ENCODE peak calls at places on chromosomes 3 and 15, in six cellular contexts. One of them, this sample, is unnamed.

GRCh38 chr3:170076715-170077238 is 39.0 kb downstream of the GPR160 start:
- DNase-seq in tibial nerve: no peak
- DNase-seq in left lung: no peak
- DNase-seq in cardiac muscle cell: peak; percentile 45
- DNase-seq in ovary: no peak
- DNase-seq in CD4-positive, alpha-beta T cell: no peak
- DNase-seq in this sample: no peak

GRCh38 chr3:61250784-61251173 is 473 bp downstream of the FHIT start:
- DNase-seq in tibial nerve: peak; percentile 48
- DNase-seq in left lung: no peak
- DNase-seq in cardiac muscle cell: peak; percentile 23
- DNase-seq in ovary: no peak
- DNase-seq in CD4-positive, alpha-beta T cell: no peak
- DNase-seq in this sample: no peak

GRCh38 chr15:58306591-58307312 is 125.0 kb upstream of the LIPC start:
- DNase-seq in tibial nerve: no peak
- DNase-seq in left lung: no peak
- DNase-seq in cardiac muscle cell: peak; percentile 10
- DNase-seq in ovary: no peak
- DNase-seq in CD4-positive, alpha-beta T cell: no peak
- DNase-seq in this sample: no peak

GRCh38 chr15:46892621-46893160 is 824.6 kb upstream of the SEMA6D start:
- DNase-seq in tibial nerve: no peak
- DNase-seq in left lung: no peak
- DNase-seq in cardiac muscle cell: no peak
- DNase-seq in ovary: no peak
- DNase-seq in CD4-positive, alpha-beta T cell: no peak
- DNase-seq in this sample: no peak

GRCh38 chr3:187706966-187707365 is 4.6 kb upstream of the RTP2 start:
- DNase-seq in tibial nerve: peak; percentile 73
- DNase-seq in left lung: no peak
- DNase-seq in cardiac muscle cell: peak; percentile 32
- DNase-seq in ovary: no peak
- DNase-seq in CD4-positive, alpha-beta T cell: no peak
- DNase-seq in this sample: no peak

GRCh38 chr3:77887611-77888010 is 847.7 kb downstream of the ROBO2 start:
- DNase-seq in tibial nerve: no peak
- DNase-seq in left lung: no peak
- DNase-seq in cardiac muscle cell: no peak
- DNase-seq in ovary: no peak
- DNase-seq in CD4-positive, alpha-beta T cell: no peak
- DNase-seq in this sample: no peak

GRCh38 chr3:12302564-12302963 is 13.7 kb downstream of the PPARG start:
- DNase-seq in tibial nerve: no peak
- DNase-seq in left lung: no peak
- DNase-seq in cardiac muscle cell: no peak
- DNase-seq in ovary: no peak
- DNase-seq in CD4-positive, alpha-beta T cell: no peak
- DNase-seq in this sample: no peak

GRCh38 chr15:69876556-69876955 is 221.2 kb downstream of the TLE3 start:
- DNase-seq in tibial nerve: no peak
- DNase-seq in left lung: no peak
- DNase-seq in cardiac muscle cell: no peak
- DNase-seq in ovary: no peak
- DNase-seq in CD4-positive, alpha-beta T cell: no peak
- DNase-seq in this sample: no peak

GRCh38 chr3:165523801-165524200 is 313.4 kb downstream of the BCHE start:
- DNase-seq in tibial nerve: no peak
- DNase-seq in left lung: no peak
- DNase-seq in cardiac muscle cell: peak; percentile 2
- DNase-seq in ovary: no peak
- DNase-seq in CD4-positive, alpha-beta T cell: no peak
- DNase-seq in this sample: no peak

GRCh38 chr3:152331975-152332374 is 63.2 kb downstream of the MBNL1 start:
- DNase-seq in tibial nerve: no peak
- DNase-seq in left lung: no peak
- DNase-seq in cardiac muscle cell: no peak
- DNase-seq in ovary: no peak
- DNase-seq in CD4-positive, alpha-beta T cell: no peak
- DNase-seq in this sample: no peak

GRCh38 chr15:76337047-76337738 is 620 bp downstream of the ISL2 start:
- DNase-seq in tibial nerve: no peak
- DNase-seq in left lung: no peak
- DNase-seq in cardiac muscle cell: no peak
- DNase-seq in ovary: no peak
- DNase-seq in CD4-positive, alpha-beta T cell: no peak
- DNase-seq in this sample: no peak

GRCh38 chr15:69921626-69922624 is 175.8 kb downstream of the TLE3 start:
- DNase-seq in tibial nerve: no peak
- DNase-seq in left lung: no peak
- DNase-seq in cardiac muscle cell: no peak
- DNase-seq in ovary: no peak
- DNase-seq in CD4-positive, alpha-beta T cell: no peak
- DNase-seq in this sample: no peak

GRCh38 chr3:128585189-128585588 is 65.4 kb downstream of the RPN1 start:
- DNase-seq in tibial nerve: no peak
- DNase-seq in left lung: no peak
- DNase-seq in cardiac muscle cell: no peak
- DNase-seq in ovary: no peak
- DNase-seq in CD4-positive, alpha-beta T cell: no peak
- DNase-seq in this sample: no peak

GRCh38 chr15:73866881-73867410 is 6.4 kb upstream of the TBC1D21 start:
- DNase-seq in tibial nerve: no peak
- DNase-seq in left lung: no peak
- DNase-seq in cardiac muscle cell: no peak
- DNase-seq in ovary: no peak
- DNase-seq in CD4-positive, alpha-beta T cell: no peak
- DNase-seq in this sample: no peak

GRCh38 chr15:73927003-73927475 is 777 bp downstream of the LOXL1 start:
- DNase-seq in tibial nerve: no peak
- DNase-seq in left lung: peak; percentile 93
- DNase-seq in cardiac muscle cell: peak; percentile 33
- DNase-seq in ovary: peak; percentile 79
- DNase-seq in CD4-positive, alpha-beta T cell: peak; percentile 21
- DNase-seq in this sample: peak; percentile 89

GRCh38 chr15:88649753-88650551 is 11.1 kb downstream of the ISG20 start:
- DNase-seq in tibial nerve: peak; percentile 4
- DNase-seq in left lung: no peak
- DNase-seq in cardiac muscle cell: no peak
- DNase-seq in ovary: no peak
- DNase-seq in CD4-positive, alpha-beta T cell: no peak
- DNase-seq in this sample: no peak

GRCh38 chr3:163071684-163072083 is 1575.1 kb downstream of the OTOL1 start:
- DNase-seq in tibial nerve: no peak
- DNase-seq in left lung: no peak
- DNase-seq in cardiac muscle cell: no peak
- DNase-seq in ovary: no peak
- DNase-seq in CD4-positive, alpha-beta T cell: no peak
- DNase-seq in this sample: no peak

GRCh38 chr3:197003461-197004385 is 25.9 kb downstream of the MELTF start:
- DNase-seq in tibial nerve: no peak
- DNase-seq in left lung: peak; percentile 84
- DNase-seq in cardiac muscle cell: no peak
- DNase-seq in ovary: peak; percentile 57
- DNase-seq in CD4-positive, alpha-beta T cell: no peak
- DNase-seq in this sample: peak; percentile 43

GRCh38 chr15:67409175-67409574 is 111.8 kb upstream of the C15orf61 start:
- DNase-seq in tibial nerve: no peak
- DNase-seq in left lung: no peak
- DNase-seq in cardiac muscle cell: no peak
- DNase-seq in ovary: no peak
- DNase-seq in CD4-positive, alpha-beta T cell: no peak
- DNase-seq in this sample: no peak

GRCh38 chr3:186823391-186823790 is 17.1 kb upstream of the RFC4 start:
- DNase-seq in tibial nerve: no peak
- DNase-seq in left lung: no peak
- DNase-seq in cardiac muscle cell: peak; percentile 22
- DNase-seq in ovary: no peak
- DNase-seq in CD4-positive, alpha-beta T cell: no peak
- DNase-seq in this sample: no peak

GRCh38 chr3:48088749-48089466 is 72.7 kb upstream of the MAP4 start:
- DNase-seq in tibial nerve: peak; percentile 98
- DNase-seq in left lung: peak; percentile 99
- DNase-seq in cardiac muscle cell: peak; percentile 99
- DNase-seq in ovary: peak; percentile 97
- DNase-seq in CD4-positive, alpha-beta T cell: peak; percentile 86
- DNase-seq in this sample: peak; percentile 98

GRCh38 chr15:25422021-25422420 is 16.8 kb downstream of the UBE3A start:
- DNase-seq in tibial nerve: no peak
- DNase-seq in left lung: no peak
- DNase-seq in cardiac muscle cell: no peak
- DNase-seq in ovary: no peak
- DNase-seq in CD4-positive, alpha-beta T cell: no peak
- DNase-seq in this sample: no peak

GRCh38 chr3:55244247-55244646 is 242.9 kb downstream of the WNT5A start:
- DNase-seq in tibial nerve: no peak
- DNase-seq in left lung: no peak
- DNase-seq in cardiac muscle cell: no peak
- DNase-seq in ovary: no peak
- DNase-seq in CD4-positive, alpha-beta T cell: no peak
- DNase-seq in this sample: peak; percentile 45

GRCh38 chr3:68861521-68861920 is 70.8 kb downstream of the TAFA4 start:
- DNase-seq in tibial nerve: no peak
- DNase-seq in left lung: no peak
- DNase-seq in cardiac muscle cell: no peak
- DNase-seq in ovary: no peak
- DNase-seq in CD4-positive, alpha-beta T cell: no peak
- DNase-seq in this sample: no peak

GRCh38 chr3:107710851-107711250 is 188.1 kb downstream of the BBX start:
- DNase-seq in tibial nerve: peak; percentile 25
- DNase-seq in left lung: no peak
- DNase-seq in cardiac muscle cell: peak; percentile 34
- DNase-seq in ovary: peak; percentile 54
- DNase-seq in CD4-positive, alpha-beta T cell: no peak
- DNase-seq in this sample: no peak

GRCh38 chr15:83115831-83116565 is 8.6 kb downstream of the TM6SF1 start:
- DNase-seq in tibial nerve: no peak
- DNase-seq in left lung: no peak
- DNase-seq in cardiac muscle cell: no peak
- DNase-seq in ovary: no peak
- DNase-seq in CD4-positive, alpha-beta T cell: no peak
- DNase-seq in this sample: no peak
- TF ChIP-seq CTCF in tibial nerve: no peak
- TF ChIP-seq CTCF in left lung: no peak
- TF ChIP-seq CTCF in cardiac muscle cell: no peak
- TF ChIP-seq CTCF in ovary: no peak
- TF ChIP-seq CTCF in CD4-positive, alpha-beta T cell: no peak
- TF ChIP-seq CTCF in this sample: no peak

GRCh38 chr15:82649226-82649999 is 2.2 kb upstream of the CPEB1 start:
- DNase-seq in tibial nerve: no peak
- DNase-seq in left lung: no peak
- DNase-seq in cardiac muscle cell: no peak
- DNase-seq in ovary: no peak
- DNase-seq in CD4-positive, alpha-beta T cell: no peak
- DNase-seq in this sample: no peak
- H3K27me3 ChIP-seq in tibial nerve: peaks cover 20% of the 10 kb centered on the region
- H3K27me3 ChIP-seq in left lung: peaks cover 86% of the 10 kb centered on the region
- H3K27me3 ChIP-seq in cardiac muscle cell: peaks cover 97% of the 10 kb centered on the region
- H3K27me3 ChIP-seq in ovary: no peaks in the 10 kb centered on the region
- H3K27me3 ChIP-seq in CD4-positive, alpha-beta T cell: peaks cover 53% of the 10 kb centered on the region
- H3K27me3 ChIP-seq in this sample: no peaks in the 10 kb centered on the region

DNA sequence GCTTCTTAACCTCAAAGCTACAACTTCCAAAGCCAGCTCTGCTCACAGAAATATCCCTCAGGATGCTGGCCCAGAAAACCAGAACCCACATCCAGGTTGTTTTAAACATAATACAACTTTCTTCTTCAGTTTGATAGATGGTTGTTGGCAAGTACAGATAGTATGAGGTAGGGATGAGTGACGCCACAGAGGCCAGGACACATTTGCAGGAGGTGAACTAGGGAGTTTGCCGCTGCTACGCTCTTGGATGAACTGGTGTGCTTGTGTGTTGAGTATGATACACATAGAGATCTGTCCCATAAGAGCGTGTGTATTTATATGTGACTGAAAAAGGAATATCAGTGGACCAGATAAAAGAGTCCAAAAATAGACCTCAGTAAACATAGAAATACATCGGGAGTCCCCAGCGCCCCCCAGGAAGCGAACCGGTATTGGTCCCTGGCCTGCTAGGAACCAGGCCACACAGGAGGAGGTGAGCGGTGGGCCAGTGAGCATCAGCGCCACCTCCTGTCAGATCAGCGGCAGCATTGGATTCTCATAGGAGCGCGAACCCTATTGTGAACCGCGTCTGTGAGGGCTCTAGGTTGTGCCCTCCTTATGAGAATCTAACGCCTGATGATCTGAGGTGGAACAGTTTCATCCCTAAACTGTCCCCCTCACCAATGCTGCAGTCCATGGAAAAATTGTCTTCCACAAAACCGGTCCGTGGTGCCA is 98.0 kb downstream of the LRRK1 start:
- DNase-seq in tibial nerve: peak; percentile 3
- DNase-seq in left lung: no peak
- DNase-seq in cardiac muscle cell: no peak
- DNase-seq in ovary: no peak
- DNase-seq in CD4-positive, alpha-beta T cell: no peak
- DNase-seq in this sample: no peak
- TF ChIP-seq CTCF in tibial nerve: no peak
- TF ChIP-seq CTCF in left lung: no peak
- TF ChIP-seq CTCF in cardiac muscle cell: peak; percentile 28
- TF ChIP-seq CTCF in ovary: no peak
- TF ChIP-seq CTCF in CD4-positive, alpha-beta T cell: no peak
- TF ChIP-seq CTCF in this sample: no peak

DNA sequence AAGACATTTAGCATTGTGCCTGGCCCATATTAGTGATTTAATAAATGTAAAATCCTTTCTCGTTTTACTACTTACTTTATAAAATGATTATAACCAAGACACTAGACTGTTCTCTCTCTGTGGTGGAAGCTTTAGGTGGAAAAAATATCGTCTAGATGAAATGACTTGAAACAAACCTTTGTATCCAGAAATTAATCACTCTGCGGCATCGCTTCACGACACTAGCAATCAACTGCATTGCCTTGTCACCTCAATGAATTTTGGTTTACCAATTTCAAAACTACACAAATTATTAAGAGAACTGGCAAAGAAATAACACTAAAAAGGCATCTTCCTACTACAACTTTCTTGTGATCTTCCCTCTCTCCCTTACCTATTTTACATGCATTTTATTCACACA is 627.2 kb upstream of the ROBO1 start:
- DNase-seq in tibial nerve: no peak
- DNase-seq in left lung: no peak
- DNase-seq in cardiac muscle cell: no peak
- DNase-seq in ovary: no peak
- DNase-seq in CD4-positive, alpha-beta T cell: no peak
- DNase-seq in this sample: no peak
- H3K27me3 ChIP-seq in tibial nerve: no peaks in the 10 kb centered on the region
- H3K27me3 ChIP-seq in left lung: no peaks in the 10 kb centered on the region
- H3K27me3 ChIP-seq in cardiac muscle cell: no peaks in the 10 kb centered on the region
- H3K27me3 ChIP-seq in ovary: no peaks in the 10 kb centered on the region
- H3K27me3 ChIP-seq in CD4-positive, alpha-beta T cell: no peaks in the 10 kb centered on the region
- H3K27me3 ChIP-seq in this sample: no peaks in the 10 kb centered on the region

DNA sequence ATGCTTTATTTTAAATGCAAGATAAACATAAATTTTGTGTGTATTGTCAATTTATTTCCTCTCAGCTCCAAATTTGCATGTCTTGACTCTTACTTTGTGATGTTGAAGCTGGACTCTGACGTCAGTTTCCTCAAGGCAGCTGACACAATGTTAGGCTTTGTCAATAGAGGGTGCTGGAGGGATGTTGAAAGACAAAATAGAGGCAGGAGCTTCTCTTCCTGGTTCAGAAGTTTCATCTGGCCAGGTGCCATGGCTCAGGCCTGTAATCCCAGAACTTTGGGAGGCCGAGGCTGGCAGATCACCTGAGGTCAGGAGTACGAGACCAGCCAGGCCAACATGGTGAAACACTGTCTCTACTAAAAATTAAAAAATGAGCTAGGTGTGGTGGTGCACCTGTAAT is 408.6 kb downstream of the GBE1 start:
- DNase-seq in tibial nerve: no peak
- DNase-seq in left lung: no peak
- DNase-seq in cardiac muscle cell: peak; percentile 56
- DNase-seq in ovary: no peak
- DNase-seq in CD4-positive, alpha-beta T cell: no peak
- DNase-seq in this sample: no peak
- TF ChIP-seq CTCF in tibial nerve: no peak
- TF ChIP-seq CTCF in left lung: no peak
- TF ChIP-seq CTCF in cardiac muscle cell: peak; percentile 24
- TF ChIP-seq CTCF in ovary: no peak
- TF ChIP-seq CTCF in CD4-positive, alpha-beta T cell: no peak
- TF ChIP-seq CTCF in this sample: no peak